ENCODE peak calls at places on chromosomes 16 and 17, in four cellular contexts. U is A549, N is HepG2, L is K562. D is an unnamed sample.

GRCh38 chr16:14609716-14610115 is 20.3 kb downstream of the PARN start:
- DNase-seq in N (no peak), U (no peak), L (no peak), D (no peak)

GRCh38 chr17:48751172-48751571 is 22.6 kb upstream of the HOXB13 start:
- DNase-seq in N (no peak), L (no peak), U (no peak), D (no peak)

GRCh38 chr17:52064791-52065211 is 93.7 kb downstream of the CA10 start:
- DNase-seq in N (no peak), L (no peak), U (no peak), D (no peak)

GRCh38 chr17:76449126-76449525 is 3.8 kb downstream of the UBE2O start:
- DNase-seq in N (no peak), U (no peak), L (no peak), D (no peak)

GRCh38 chr16:22380529-22380928 is 6.1 kb upstream of the CDR2 start:
- DNase-seq in N (no peak), L (no peak), U (no peak), D (no peak)

GRCh38 chr17:49969134-49969759 is at the start of gene DLX4:
- DNase-seq in U (no peak), L (peak; percentile 65), N (no peak), D (peak; percentile 81)

GRCh38 chr16:27379919-27380318 is 22.1 kb upstream of the IL21R start:
- DNase-seq in U (no peak), N (no peak), L (no peak), D (no peak)

GRCh38 chr16:68704232-68704867 is 32.7 kb upstream of the CDH1 start:
- DNase-seq in U (peak; percentile 89), L (peak; percentile 72), N (peak; percentile 89), D (peak; percentile 84)

GRCh38 chr16:68005786-68006286 is 6.6 kb upstream of the DPEP2 start:
- DNase-seq in L (no peak), U (no peak), N (no peak), D (no peak)

GRCh38 chr16:4733747-4734062 is 366 bp downstream of the ANKS3 start:
- DNase-seq in U (no peak), N (no peak), L (no peak), D (no peak)

GRCh38 chr16:53566568-53566967 is 63.6 kb upstream of the AKTIP start:
- DNase-seq in N (no peak), U (no peak), L (no peak), D (no peak)

GRCh38 chr17:82887255-82888164 is 47.7 kb upstream of the ZNF750 start:
- DNase-seq in L (no peak), U (no peak), N (peak; percentile 83), D (no peak)

GRCh38 chr17:40452074-40452787 is 9.0 kb downstream of the IGFBP4 start:
- DNase-seq in L (no peak), U (peak; percentile 67), N (no peak), D (no peak)

GRCh38 chr17:13321932-13322701 is 279.6 kb downstream of the HS3ST3A1 start:
- DNase-seq in U (no peak), N (peak; percentile 86), L (no peak), D (no peak)

GRCh38 chr17:49224198-49224996 is 6.2 kb downstream of the PHOSPHO1 start:
- DNase-seq in N (no peak), L (no peak), U (no peak), D (peak; percentile 78)

GRCh38 chr17:81334419-81334896 is 39.4 kb upstream of the SLC38A10 start:
- DNase-seq in U (no peak), N (no peak), L (no peak), D (no peak)

GRCh38 chr16:12059216-12059769 is 82.8 kb downstream of the SNX29 start:
- DNase-seq in U (no peak), L (no peak), N (peak; percentile 39), D (no peak)

GRCh38 chr17:29041091-29041490 is 1.9 kb upstream of the PIPOX start:
- DNase-seq in U (no peak), N (no peak), L (no peak), D (no peak)

GRCh38 chr16:667780-668518 is at the start of gene RHOT2:
- DNase-seq in N (peak; percentile 77), L (peak; percentile 87), U (peak; percentile 93), D (peak; percentile 47)

GRCh38 chr16:67882374-67883145 is 2.1 kb upstream of the NRN1L start:
- DNase-seq in L (no peak), N (no peak), U (no peak), D (no peak)

GRCh38 chr16:49464877-49465504 is 91.4 kb downstream of the C16orf78 start:
- DNase-seq in U (no peak), N (no peak), L (peak; percentile 62), D (peak; percentile 88)

GRCh38 chr16:5228369-5228768 is 130.8 kb upstream of the EEF2KMT start:
- DNase-seq in N (no peak), L (no peak), U (no peak), D (no peak)

GRCh38 chr17:73311428-73311780 is 397 bp downstream of the CDC42EP4 start:
- DNase-seq in U (no peak), L (peak; percentile 52), N (no peak), D (no peak)

GRCh38 chr17:40910441-40910841 is 25.4 kb upstream of the KRT20 start:
- DNase-seq in N (no peak), U (no peak), L (no peak), D (no peak)

GRCh38 chr17:38702166-38702899 is 2.7 kb upstream of the MLLT6 start:
- DNase-seq in U (peak; percentile 90), N (peak; percentile 86), L (peak; percentile 80), D (peak; percentile 81)

GRCh38 chr17:27807567-27808470 is 7.5 kb upstream of the NOS2 start:
- DNase-seq in L (no peak), U (no peak), N (no peak), D (no peak)

GRCh38 chr17:38444151-38444550 is 15.9 kb downstream of the ARHGAP23 start:
- DNase-seq in U (peak; percentile 71), N (peak; percentile 57), L (peak; percentile 81), D (peak; percentile 80)

GRCh38 chr17:80717661-80718060 is 173.0 kb downstream of the RPTOR start:
- DNase-seq in N (no peak), U (no peak), L (no peak), D (no peak)

GRCh38 chr17:48995332-48995870 is 1.8 kb upstream of the IGF2BP1 start:
- DNase-seq in U (peak; percentile 83), N (no peak), L (peak; percentile 58), D (no peak)

GRCh38 chr17:69909389-69909788 is 165.6 kb upstream of the KCNJ16 start:
- DNase-seq in L (no peak), U (no peak), N (no peak), D (no peak)
- TF ChIP-seq PHF8 in L (no peak), U (no peak), N (no peak), D (no peak)

GRCh38 chr17:1931759-1932579 is 93.2 kb downstream of the RTN4RL1 start:
- DNase-seq in N (peak; percentile 56), L (no peak), U (no peak), D (peak; percentile 73)
- H3K4me3 ChIP-seq in N (peak overlapping the region; percentile 57), L (no peak overlapping the region), U (no peak overlapping the region), D (no peak overlapping the region)

DNA sequence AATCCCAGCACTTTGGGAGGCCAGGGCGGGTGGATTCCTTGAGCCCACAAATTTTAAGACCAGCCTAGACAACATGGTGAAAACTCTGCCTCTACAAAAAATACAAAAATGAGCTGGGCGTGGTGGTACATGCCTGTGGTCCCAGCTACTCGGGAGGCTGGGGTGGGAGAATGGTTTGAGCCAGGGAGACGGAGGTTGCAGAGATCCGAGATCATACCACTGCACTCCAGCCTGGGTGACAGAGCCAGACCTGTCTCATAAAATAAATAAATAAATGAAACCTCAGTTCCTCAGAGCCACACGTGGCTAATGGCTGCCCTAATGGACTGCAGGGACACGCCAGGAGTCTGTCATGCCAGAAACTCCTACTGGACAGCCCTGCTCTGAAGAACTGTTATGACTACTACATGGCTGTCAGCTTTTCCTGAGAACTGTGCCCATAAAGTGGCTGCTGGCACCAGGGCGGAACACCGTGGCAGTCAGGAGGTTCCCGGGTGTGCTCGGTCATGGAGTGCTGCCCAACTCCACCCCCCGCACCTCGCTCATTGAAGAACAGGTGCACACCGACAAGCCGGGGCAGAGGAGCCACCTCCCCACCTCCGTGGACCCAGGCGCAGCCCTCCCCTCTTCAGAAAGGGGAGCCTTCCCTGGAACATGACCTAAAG is 4.3 kb downstream of the TMEM11 start:
- DNase-seq in L (no peak), N (no peak), U (no peak), D (no peak)
- TF ChIP-seq PHF8 in L (no peak), N (no peak), U (no peak), D (no peak)

GRCh38 chr16:2511996-2512919 is 1.5 kb upstream of the ATP6V0C start:
- DNase-seq in U (no peak), N (no peak), L (no peak), D (no peak)
- H3K4me3 ChIP-seq in U (no peak overlapping the region), N (peak overlapping the region; percentile 94), L (no peak overlapping the region), D (no peak overlapping the region)

GRCh38 chr16:84836234-84836647 is 16.5 kb downstream of the CRISPLD2 start:
- DNase-seq in N (no peak), L (no peak), U (peak; percentile 39), D (peak; percentile 72)
- TF ChIP-seq PHF8 in N (no peak), L (no peak), U (no peak), D (no peak)

GRCh38 chr17:63282455-63282854 is 163.7 kb downstream of the CYB561 start:
- DNase-seq in U (no peak), N (no peak), L (no peak), D (no peak)

GRCh38 chr17:63289931-63290330 is 156.2 kb downstream of the CYB561 start:
- DNase-seq in N (no peak), U (no peak), L (no peak), D (no peak)

GRCh38 chr17:63290784-63291183 is 155.3 kb downstream of the CYB561 start:
- DNase-seq in L (no peak), U (no peak), N (no peak), D (no peak)

GRCh38 chr17:63286254-63286653 is 159.9 kb downstream of the CYB561 start:
- DNase-seq in N (no peak), L (no peak), U (peak; percentile 18), D (no peak)

GRCh38 chr17:63285566-63285965 is 160.5 kb downstream of the CYB561 start:
- DNase-seq in N (no peak), L (no peak), U (no peak), D (no peak)
- H3K4me3 ChIP-seq in N (no peak overlapping the region), L (no peak overlapping the region), U (no peak overlapping the region), D (no peak overlapping the region)

GRCh38 chr16:24850289-24850931 is 4.6 kb downstream of the SLC5A11 start:
- DNase-seq in U (no peak), L (no peak), N (no peak), D (no peak)
- TF ChIP-seq PHF8 in U (no peak), L (no peak), N (no peak), D (no peak)

GRCh38 chr17:7927596-7927995 is 2.1 kb downstream of the KCNAB3 start:
- DNase-seq in U (no peak), N (no peak), L (no peak), D (no peak)

GRCh38 chr17:7922499-7923289 is 6.6 kb upstream of the RNF227 start:
- DNase-seq in N (no peak), U (peak; percentile 31), L (no peak), D (peak; percentile 90)

DNA sequence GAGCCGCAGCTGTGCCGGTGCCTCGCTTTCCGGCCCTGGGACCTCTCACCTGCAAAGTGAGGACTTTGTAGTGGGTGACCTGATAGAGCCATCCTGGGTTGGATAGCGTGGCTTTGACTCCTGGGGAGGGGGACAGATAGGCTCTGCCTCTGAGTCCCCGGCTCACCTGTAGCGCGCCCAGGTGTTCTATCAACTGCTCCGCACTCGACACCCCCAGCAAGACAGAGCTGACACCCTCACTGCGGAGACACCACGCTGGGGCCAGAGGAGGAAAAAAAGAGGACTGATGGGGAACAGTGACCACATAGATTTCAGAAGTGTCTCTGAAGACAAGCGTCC is 6.4 kb downstream of the KCNAB3 start:
- DNase-seq in N (no peak), L (no peak), U (no peak), D (no peak)
- H3K4me3 ChIP-seq in N (no peak overlapping the region), L (no peak overlapping the region), U (no peak overlapping the region), D (peak overlapping the region; percentile 29)

GRCh38 chr17:57407287-57408063 is 151.2 kb downstream of the MSI2 start:
- DNase-seq in L (no peak), U (no peak), N (peak; percentile 99), D (no peak)
- TF ChIP-seq PHF8 in L (no peak), U (no peak), N (peak; percentile 28), D (no peak)